ENCODE peak calls at places on chromosome 20, in nine cellular contexts. One of them, this sample, is unnamed.

GRCh38 chr20:12086359-12086758 is 168.7 kb downstream of the BTBD3 start:
- DNase-seq in stimulated activated CD4-positive, alpha-beta T cell treated with anti-CD3 and anti-CD28 coated beads, Interleukin-12 subunit alpha, Interleukin-12 subunit beta, amount 100 ng/mL, for 4 hours: no peak
- DNase-seq in iris pigment epithelial cell: peak; percentile 75
- DNase-seq in amniotic epithelial cell: peak; percentile 25
- DNase-seq in mesenchymal stem cell: no peak
- DNase-seq in NCI-H2081: no peak
- DNase-seq in C1 segment of cervical spinal cord: no peak
- DNase-seq in HFFc6: no peak
- DNase-seq in activated CD4-positive, alpha-beta T cell treated with anti-CD3 and anti-CD28 coated beads, Interleukin-2, amount 50 U/mL, for 1 hour: no peak
- DNase-seq in this sample: no peak

GRCh38 chr20:58969439-58969838 is 11.6 kb upstream of the NELFCD start:
- DNase-seq in amniotic epithelial cell: no peak
- DNase-seq in mesenchymal stem cell: no peak
- DNase-seq in NCI-H2081: no peak
- DNase-seq in C1 segment of cervical spinal cord: no peak
- DNase-seq in iris pigment epithelial cell: no peak
- DNase-seq in activated CD4-positive, alpha-beta T cell treated with anti-CD3 and anti-CD28 coated beads, Interleukin-2, amount 50 U/mL, for 1 hour: no peak
- DNase-seq in HFFc6: no peak
- DNase-seq in stimulated activated CD4-positive, alpha-beta T cell treated with anti-CD3 and anti-CD28 coated beads, Interleukin-12 subunit alpha, Interleukin-12 subunit beta, amount 100 ng/mL, for 4 hours: no peak
- DNase-seq in this sample: no peak

GRCh38 chr20:13008761-13009681 is at the start of gene SPTLC3:
- DNase-seq in iris pigment epithelial cell: no peak
- DNase-seq in mesenchymal stem cell: peak; percentile 38
- DNase-seq in amniotic epithelial cell: peak; percentile 42
- DNase-seq in activated CD4-positive, alpha-beta T cell treated with anti-CD3 and anti-CD28 coated beads, Interleukin-2, amount 50 U/mL, for 1 hour: no peak
- DNase-seq in stimulated activated CD4-positive, alpha-beta T cell treated with anti-CD3 and anti-CD28 coated beads, Interleukin-12 subunit alpha, Interleukin-12 subunit beta, amount 100 ng/mL, for 4 hours: no peak
- DNase-seq in HFFc6: no peak
- DNase-seq in C1 segment of cervical spinal cord: peak; percentile 16
- DNase-seq in NCI-H2081: no peak
- DNase-seq in this sample: no peak

GRCh38 chr20:24018796-24019195 is 30.2 kb upstream of the GGTLC1 start:
- DNase-seq in activated CD4-positive, alpha-beta T cell treated with anti-CD3 and anti-CD28 coated beads, Interleukin-2, amount 50 U/mL, for 1 hour: no peak
- DNase-seq in NCI-H2081: no peak
- DNase-seq in stimulated activated CD4-positive, alpha-beta T cell treated with anti-CD3 and anti-CD28 coated beads, Interleukin-12 subunit alpha, Interleukin-12 subunit beta, amount 100 ng/mL, for 4 hours: no peak
- DNase-seq in C1 segment of cervical spinal cord: no peak
- DNase-seq in HFFc6: no peak
- DNase-seq in amniotic epithelial cell: no peak
- DNase-seq in iris pigment epithelial cell: no peak
- DNase-seq in mesenchymal stem cell: no peak
- DNase-seq in this sample: no peak

GRCh38 chr20:61806314-61806713 is 259.4 kb downstream of the TAF4 start:
- DNase-seq in amniotic epithelial cell: no peak
- DNase-seq in HFFc6: no peak
- DNase-seq in activated CD4-positive, alpha-beta T cell treated with anti-CD3 and anti-CD28 coated beads, Interleukin-2, amount 50 U/mL, for 1 hour: no peak
- DNase-seq in mesenchymal stem cell: no peak
- DNase-seq in NCI-H2081: no peak
- DNase-seq in stimulated activated CD4-positive, alpha-beta T cell treated with anti-CD3 and anti-CD28 coated beads, Interleukin-12 subunit alpha, Interleukin-12 subunit beta, amount 100 ng/mL, for 4 hours: no peak
- DNase-seq in iris pigment epithelial cell: no peak
- DNase-seq in C1 segment of cervical spinal cord: no peak
- DNase-seq in this sample: no peak

GRCh38 chr20:61803903-61804804 is 261.5 kb downstream of the TAF4 start:
- DNase-seq in NCI-H2081: no peak
- DNase-seq in stimulated activated CD4-positive, alpha-beta T cell treated with anti-CD3 and anti-CD28 coated beads, Interleukin-12 subunit alpha, Interleukin-12 subunit beta, amount 100 ng/mL, for 4 hours: no peak
- DNase-seq in C1 segment of cervical spinal cord: no peak
- DNase-seq in HFFc6: no peak
- DNase-seq in iris pigment epithelial cell: peak; percentile 9
- DNase-seq in activated CD4-positive, alpha-beta T cell treated with anti-CD3 and anti-CD28 coated beads, Interleukin-2, amount 50 U/mL, for 1 hour: no peak
- DNase-seq in mesenchymal stem cell: no peak
- DNase-seq in amniotic epithelial cell: no peak
- DNase-seq in this sample: no peak

GRCh38 chr20:47038581-47039560 is 144.2 kb downstream of the EYA2 start:
- DNase-seq in stimulated activated CD4-positive, alpha-beta T cell treated with anti-CD3 and anti-CD28 coated beads, Interleukin-12 subunit alpha, Interleukin-12 subunit beta, amount 100 ng/mL, for 4 hours: no peak
- DNase-seq in C1 segment of cervical spinal cord: no peak
- DNase-seq in mesenchymal stem cell: no peak
- DNase-seq in iris pigment epithelial cell: peak; percentile 9
- DNase-seq in amniotic epithelial cell: no peak
- DNase-seq in activated CD4-positive, alpha-beta T cell treated with anti-CD3 and anti-CD28 coated beads, Interleukin-2, amount 50 U/mL, for 1 hour: no peak
- DNase-seq in HFFc6: no peak
- DNase-seq in NCI-H2081: no peak
- DNase-seq in this sample: no peak

GRCh38 chr20:37651932-37652331 is 41.9 kb upstream of the CTNNBL1 start:
- DNase-seq in iris pigment epithelial cell: no peak
- DNase-seq in amniotic epithelial cell: peak; percentile 35
- DNase-seq in HFFc6: peak; percentile 2
- DNase-seq in activated CD4-positive, alpha-beta T cell treated with anti-CD3 and anti-CD28 coated beads, Interleukin-2, amount 50 U/mL, for 1 hour: no peak
- DNase-seq in C1 segment of cervical spinal cord: no peak
- DNase-seq in mesenchymal stem cell: no peak
- DNase-seq in stimulated activated CD4-positive, alpha-beta T cell treated with anti-CD3 and anti-CD28 coated beads, Interleukin-12 subunit alpha, Interleukin-12 subunit beta, amount 100 ng/mL, for 4 hours: peak; percentile 19
- DNase-seq in NCI-H2081: no peak
- DNase-seq in this sample: no peak

GRCh38 chr20:54170963-54171362 is 2.8 kb downstream of the CYP24A1 start:
- DNase-seq in iris pigment epithelial cell: no peak
- DNase-seq in mesenchymal stem cell: no peak
- DNase-seq in stimulated activated CD4-positive, alpha-beta T cell treated with anti-CD3 and anti-CD28 coated beads, Interleukin-12 subunit alpha, Interleukin-12 subunit beta, amount 100 ng/mL, for 4 hours: no peak
- DNase-seq in activated CD4-positive, alpha-beta T cell treated with anti-CD3 and anti-CD28 coated beads, Interleukin-2, amount 50 U/mL, for 1 hour: no peak
- DNase-seq in NCI-H2081: no peak
- DNase-seq in C1 segment of cervical spinal cord: no peak
- DNase-seq in amniotic epithelial cell: no peak
- DNase-seq in HFFc6: no peak
- DNase-seq in this sample: no peak

GRCh38 chr20:768426-768978 is at the start of gene SLC52A3:
- DNase-seq in C1 segment of cervical spinal cord: no peak
- DNase-seq in HFFc6: no peak
- DNase-seq in mesenchymal stem cell: no peak
- DNase-seq in amniotic epithelial cell: no peak
- DNase-seq in activated CD4-positive, alpha-beta T cell treated with anti-CD3 and anti-CD28 coated beads, Interleukin-2, amount 50 U/mL, for 1 hour: no peak
- DNase-seq in NCI-H2081: no peak
- DNase-seq in iris pigment epithelial cell: no peak
- DNase-seq in stimulated activated CD4-positive, alpha-beta T cell treated with anti-CD3 and anti-CD28 coated beads, Interleukin-12 subunit alpha, Interleukin-12 subunit beta, amount 100 ng/mL, for 4 hours: no peak
- DNase-seq in this sample: no peak

GRCh38 chr20:51492167-51493092 is 50.1 kb downstream of the NFATC2 start:
- DNase-seq in C1 segment of cervical spinal cord: no peak
- DNase-seq in iris pigment epithelial cell: no peak
- DNase-seq in stimulated activated CD4-positive, alpha-beta T cell treated with anti-CD3 and anti-CD28 coated beads, Interleukin-12 subunit alpha, Interleukin-12 subunit beta, amount 100 ng/mL, for 4 hours: no peak
- DNase-seq in activated CD4-positive, alpha-beta T cell treated with anti-CD3 and anti-CD28 coated beads, Interleukin-2, amount 50 U/mL, for 1 hour: no peak
- DNase-seq in amniotic epithelial cell: peak; percentile 51
- DNase-seq in NCI-H2081: no peak
- DNase-seq in mesenchymal stem cell: no peak
- DNase-seq in HFFc6: no peak
- DNase-seq in this sample: peak; percentile 83